ENCODE peak calls at places on chromosomes 3 and 15, in four cellular contexts. A is K562, V is GM12878, I is H1. Q is an unnamed sample.

GRCh38 chr3:66885326-66886000 is 112.6 kb upstream of the KBTBD8 start:
- DNase-seq in V (no peak), A (no peak), I (no peak), Q (no peak)

GRCh38 chr3:83230841-83231240 is 1469.4 kb upstream of the GBE1 start:
- DNase-seq in I (no peak), A (no peak), V (no peak), Q (no peak)

GRCh38 chr15:57019496-57020160 is 101.2 kb downstream of the TCF12 start:
- DNase-seq in V (no peak), A (peak), I (no peak), Q (no peak)

GRCh38 chr3:4748701-4749378 is 230.4 kb upstream of the BHLHE40 start:
- DNase-seq in I (no peak), V (no peak), A (no peak), Q (peak)

GRCh38 chr15:25557916-25558315 is 119.1 kb upstream of the UBE3A start:
- DNase-seq in A (no peak), I (no peak), V (no peak), Q (no peak)

GRCh38 chr3:126758019-126758418 is 54.0 kb downstream of the CHCHD6 start:
- DNase-seq in V (no peak), A (no peak), I (no peak), Q (no peak)

GRCh38 chr3:129676985-129677384 is 70.5 kb upstream of the PLXND1 start:
- DNase-seq in V (no peak), A (no peak), I (no peak), Q (no peak)

GRCh38 chr15:76998661-76999285 is 3.8 kb downstream of the PSTPIP1 start:
- DNase-seq in A (no peak), V (no peak), I (no peak), Q (no peak)

GRCh38 chr3:56744016-56744415 is 57.7 kb downstream of the ARHGEF3 start:
- DNase-seq in V (no peak), I (no peak), A (no peak), Q (no peak)

GRCh38 chr3:37458162-37458895 is 283.9 kb upstream of the LRRFIP2 start:
- DNase-seq in I (no peak), V (no peak), A (peak), Q (no peak)

GRCh38 chr3:128318275-128318920 is 148.3 kb downstream of the DNAJB8 start:
- DNase-seq in V (no peak), I (no peak), A (no peak), Q (no peak)

GRCh38 chr15:98174286-98174685 is 213.8 kb downstream of the ARRDC4 start:
- DNase-seq in A (peak), I (peak), V (no peak), Q (no peak)

GRCh38 chr3:166367947-166368533 is 530.8 kb upstream of the BCHE start:
- DNase-seq in V (no peak), I (no peak), A (no peak), Q (no peak)

GRCh38 chr3:45943207-45943846 is at the start of gene CXCR6:
- DNase-seq in A (no peak), I (no peak), V (no peak), Q (no peak)

GRCh38 chr3:138434276-138434874 is at the start of gene ESYT3:
- DNase-seq in A (no peak), I (peak), V (no peak), Q (peak)

GRCh38 chr3:76505202-76505875 is 534.6 kb upstream of the ROBO2 start:
- DNase-seq in I (no peak), A (no peak), V (no peak), Q (no peak)

GRCh38 chr3:52333869-52334557 is 17.9 kb downstream of the DNAH1 start:
- DNase-seq in V (no peak), I (no peak), A (no peak), Q (peak)

GRCh38 chr3:178159691-178160090 is 376.5 kb upstream of the KCNMB2 start:
- DNase-seq in I (no peak), A (no peak), V (no peak), Q (no peak)

GRCh38 chr15:37586976-37587375 is 347.5 kb upstream of the TMCO5A start:
- DNase-seq in A (no peak), I (no peak), V (no peak), Q (no peak)

GRCh38 chr15:92803852-92804609 is 96.1 kb upstream of the CHD2 start:
- DNase-seq in A (peak), V (peak), I (no peak), Q (peak)

GRCh38 chr3:114644372-114644771 is 350.5 kb downstream of the TIGIT start:
- DNase-seq in I (no peak), V (no peak), A (no peak), Q (no peak)

GRCh38 chr15:31459011-31459748 is 132.5 kb downstream of the KLF13 start:
- DNase-seq in I (no peak), A (no peak), V (peak), Q (no peak)

GRCh38 chr15:99059010-99059981 is 45.6 kb upstream of the SYNM start:
- DNase-seq in A (peak), V (no peak), I (peak), Q (peak)

GRCh38 chr15:89912145-89912673 is 543 bp downstream of the ARPIN start:
- DNase-seq in A (no peak), V (no peak), I (peak), Q (no peak)

GRCh38 chr3:136595862-136596697 is 156.1 kb downstream of the STAG1 start:
- DNase-seq in A (no peak), I (no peak), V (no peak), Q (no peak)

GRCh38 chr3:81955908-81956307 is 194.5 kb upstream of the GBE1 start:
- DNase-seq in A (no peak), V (no peak), I (no peak), Q (no peak)

GRCh38 chr15:78197632-78198031 is 36.7 kb downstream of the ACSBG1 start:
- DNase-seq in V (no peak), I (peak), A (no peak), Q (no peak)

GRCh38 chr3:155553800-155554199 is 191.1 kb downstream of the PLCH1 start:
- DNase-seq in I (no peak), V (no peak), A (no peak), Q (peak)

GRCh38 chr3:30303770-30304169 is 302.6 kb upstream of the TGFBR2 start:
- DNase-seq in A (no peak), V (no peak), I (no peak), Q (no peak)
- TF ChIP-seq GABPA in A (no peak), V (no peak), I (no peak), Q (no peak)

GRCh38 chr15:81182031-81182745 is 14.5 kb upstream of the IL16 start:
- DNase-seq in A (no peak), I (no peak), V (no peak), Q (no peak)

GRCh38 chr15:81181220-81181619 is 15.5 kb upstream of the IL16 start:
- DNase-seq in I (no peak), V (no peak), A (no peak), Q (no peak)

GRCh38 chr15:81184188-81184587 is 12.5 kb upstream of the IL16 start:
- DNase-seq in I (peak), V (no peak), A (no peak), Q (no peak)

GRCh38 chr15:81183403-81183760 is 13.3 kb upstream of the IL16 start:
- DNase-seq in V (no peak), I (no peak), A (no peak), Q (no peak)

GRCh38 chr15:81182746-81183402 is 13.8 kb upstream of the IL16 start:
- DNase-seq in A (no peak), I (peak), V (no peak), Q (no peak)
- TF ChIP-seq SRF in A (no peak), I (no peak), V (no peak), Q (no peak)

DNA sequence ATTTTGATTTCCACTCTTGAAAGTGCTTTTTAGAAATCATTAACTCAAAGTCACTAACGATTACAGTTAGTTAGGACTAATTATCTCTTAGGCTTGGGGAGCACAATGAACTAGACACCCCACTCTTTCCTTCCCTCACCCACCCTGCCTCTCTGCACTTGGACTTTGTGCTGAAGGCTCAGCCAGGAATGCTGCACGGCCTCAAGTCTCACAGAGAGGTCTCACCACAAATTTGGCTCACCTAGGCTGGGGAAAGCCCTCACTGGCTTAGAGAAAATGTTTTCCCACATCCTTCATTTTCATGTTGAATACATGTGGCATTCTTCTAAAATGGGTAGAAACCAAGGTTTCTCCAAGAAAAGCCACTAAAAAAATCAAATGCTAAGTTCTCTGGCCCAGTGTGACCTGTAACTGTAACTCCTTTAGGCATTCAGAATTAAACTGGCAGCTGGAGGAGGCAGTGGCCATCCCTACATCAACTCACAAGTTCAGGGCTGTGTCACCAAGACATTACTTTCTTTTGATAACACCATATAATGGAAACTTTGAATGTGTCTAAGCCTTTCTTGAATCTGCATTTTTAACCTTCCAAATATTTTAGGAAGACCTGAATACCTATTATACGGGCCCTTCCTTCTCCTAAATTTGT is 47.1 kb downstream of the NPTN start:
- DNase-seq in I (no peak), V (no peak), A (no peak), Q (no peak)
- TF ChIP-seq GABPA in I (no peak), V (no peak), A (no peak), Q (no peak)

GRCh38 chr3:50652709-50653108 is 22.0 kb upstream of the DOCK3 start:
- DNase-seq in I (peak), A (peak), V (peak), Q (peak)
- TF ChIP-seq SRF in I (no peak), A (no peak), V (no peak), Q (no peak)

Q was measured in HepG2.